ENCODE peak calls at places on chromosomes 5 and 9, in four cellular contexts. One of them, this sample, is unnamed.
A peak's percentile ranks its signal among the peaks of the same experiment; 100 is the strongest.

GRCh38 chr5:154811653-154812465 is 38.5 kb downstream of the FAXDC2 start:
- DNase-seq in testis: peak; percentile 71
- DNase-seq in IMR-90: peak; percentile 76
- DNase-seq in A549: peak; percentile 76
- DNase-seq in this sample: peak; percentile 58

GRCh38 chr5:66454186-66455078 is 141.8 kb upstream of the MAST4 start:
- DNase-seq in testis: no peak
- DNase-seq in IMR-90: no peak
- DNase-seq in A549: no peak
- DNase-seq in this sample: no peak

GRCh38 chr5:166240705-166241104 is 2050.7 kb upstream of the WWC1 start:
- DNase-seq in IMR-90: no peak
- DNase-seq in testis: no peak
- DNase-seq in A549: no peak
- DNase-seq in this sample: no peak

GRCh38 chr5:102283111-102283797 is 12.8 kb downstream of the SLCO4C1 start:
- DNase-seq in IMR-90: no peak
- DNase-seq in testis: no peak
- DNase-seq in A549: no peak
- DNase-seq in this sample: no peak

GRCh38 chr5:54090495-54091084 is 219.8 kb downstream of the ARL15 start:
- DNase-seq in testis: no peak
- DNase-seq in A549: peak; percentile 18
- DNase-seq in IMR-90: peak; percentile 85
- DNase-seq in this sample: no peak

GRCh38 chr5:125722550-125722949 is 700.7 kb upstream of the GRAMD2B start:
- DNase-seq in IMR-90: peak; percentile 66
- DNase-seq in A549: no peak
- DNase-seq in testis: no peak
- DNase-seq in this sample: no peak

GRCh38 chr9:71587576-71588362 is 180.5 kb downstream of the CEMIP2 start:
- DNase-seq in IMR-90: peak; percentile 53
- DNase-seq in A549: peak; percentile 34
- DNase-seq in testis: no peak
- DNase-seq in this sample: no peak

GRCh38 chr9:109253241-109253636 is 67.6 kb downstream of the EPB41L4B start:
- DNase-seq in testis: no peak
- DNase-seq in A549: no peak
- DNase-seq in IMR-90: no peak
- DNase-seq in this sample: no peak

GRCh38 chr9:15873573-15874177 is 320.8 kb downstream of the CCDC171 start:
- DNase-seq in IMR-90: peak; percentile 74
- DNase-seq in testis: no peak
- DNase-seq in A549: peak; percentile 18
- DNase-seq in this sample: no peak

GRCh38 chr9:78261403-78262001 is 25.6 kb downstream of the CEP78 start:
- DNase-seq in IMR-90: peak; percentile 55
- DNase-seq in A549: peak; percentile 45
- DNase-seq in testis: no peak
- DNase-seq in this sample: no peak

GRCh38 chr9:109035684-109036423 is 22.6 kb upstream of the CTNNAL1 start:
- DNase-seq in IMR-90: peak; percentile 85
- DNase-seq in testis: peak; percentile 65
- DNase-seq in A549: peak; percentile 50
- DNase-seq in this sample: no peak

GRCh38 chr9:100070642-100071041 is 28.2 kb downstream of the ERP44 start:
- DNase-seq in testis: no peak
- DNase-seq in A549: no peak
- DNase-seq in IMR-90: no peak
- DNase-seq in this sample: no peak

GRCh38 chr5:179343902-179344300 is 1.4 kb downstream of the ADAMTS2 start:
- DNase-seq in A549: peak; percentile 21
- DNase-seq in testis: peak; percentile 52
- DNase-seq in IMR-90: peak; percentile 58
- DNase-seq in this sample: no peak

GRCh38 chr5:107808671-107809137 is 138.0 kb upstream of the EFNA5 start:
- DNase-seq in IMR-90: no peak
- DNase-seq in testis: no peak
- DNase-seq in A549: no peak
- DNase-seq in this sample: no peak

GRCh38 chr9:120890415-120891254 is 13.6 kb upstream of the PHF19 start:
- DNase-seq in testis: no peak
- DNase-seq in A549: no peak
- DNase-seq in IMR-90: no peak
- DNase-seq in this sample: no peak

GRCh38 chr5:138754699-138755057 is 1.5 kb downstream of the CTNNA1 start:
- DNase-seq in testis: no peak
- DNase-seq in A549: no peak
- DNase-seq in IMR-90: no peak
- DNase-seq in this sample: no peak

GRCh38 chr5:138755084-138755748 is 2.0 kb downstream of the CTNNA1 start:
- DNase-seq in testis: no peak
- DNase-seq in IMR-90: no peak
- DNase-seq in A549: no peak
- DNase-seq in this sample: no peak

GRCh38 chr5:138753794-138754698 is 821 bp downstream of the CTNNA1 start:
- DNase-seq in IMR-90: peak; percentile 84
- DNase-seq in testis: peak; percentile 94
- DNase-seq in A549: peak; percentile 70
- DNase-seq in this sample: peak; percentile 97

GRCh38 chr5:138752341-138752950 is 779 bp upstream of the CTNNA1 start:
- DNase-seq in IMR-90: no peak
- DNase-seq in A549: peak; percentile 57
- DNase-seq in testis: peak; percentile 50
- DNase-seq in this sample: peak; percentile 28

DNA sequence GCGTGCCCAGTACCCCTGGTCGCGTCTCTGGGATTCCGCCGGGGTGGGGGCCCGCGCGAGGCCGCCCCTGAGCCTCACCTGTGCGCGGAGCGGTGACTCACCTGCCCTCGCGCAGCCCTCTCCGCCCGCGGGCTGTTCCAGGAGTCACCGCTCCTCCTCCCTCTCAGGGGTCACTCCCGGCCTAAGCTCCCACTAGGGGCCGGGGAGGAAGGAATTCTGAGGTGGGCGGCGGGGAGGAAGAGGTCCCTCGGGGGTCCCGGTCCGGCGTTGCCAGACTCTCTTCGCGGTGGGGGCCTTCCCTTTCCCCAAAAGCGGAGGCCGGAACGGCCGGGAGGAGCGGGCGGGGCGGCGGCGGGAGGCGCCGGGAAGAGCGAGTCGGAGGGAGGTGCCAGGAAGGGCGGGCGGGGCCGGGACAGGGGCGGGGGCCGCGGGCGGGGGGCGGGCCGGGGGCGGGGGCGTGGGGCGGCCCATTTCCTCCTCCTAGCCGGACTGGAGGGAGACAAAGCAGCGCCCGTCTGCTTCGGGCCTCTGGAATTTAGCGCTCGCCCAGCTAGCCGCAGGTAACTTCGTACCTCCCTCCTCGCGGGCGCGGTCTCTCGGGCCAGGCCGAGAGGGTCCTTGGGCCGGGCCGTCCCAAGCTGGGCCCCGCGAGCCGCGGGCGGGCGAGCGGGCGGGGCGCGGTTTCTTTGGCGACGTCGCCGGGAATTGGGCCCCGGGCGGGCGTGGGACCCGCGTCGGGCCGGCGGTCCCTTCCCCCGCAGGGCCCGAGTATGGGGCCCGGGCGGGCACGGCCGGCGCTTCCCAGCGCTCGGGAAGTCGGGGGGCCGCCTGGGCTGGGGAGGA is at the start of gene CTNNA1:
- DNase-seq in testis: peak; percentile 84
- DNase-seq in A549: peak; percentile 84
- DNase-seq in IMR-90: peak; percentile 49
- DNase-seq in this sample: peak; percentile 92
- TF ChIP-seq POLR2A in testis: no peak
- TF ChIP-seq POLR2A in A549: peak; percentile 74
- TF ChIP-seq POLR2A in IMR-90: peak; percentile 92
- TF ChIP-seq POLR2A in this sample: peak; percentile 79

DNA sequence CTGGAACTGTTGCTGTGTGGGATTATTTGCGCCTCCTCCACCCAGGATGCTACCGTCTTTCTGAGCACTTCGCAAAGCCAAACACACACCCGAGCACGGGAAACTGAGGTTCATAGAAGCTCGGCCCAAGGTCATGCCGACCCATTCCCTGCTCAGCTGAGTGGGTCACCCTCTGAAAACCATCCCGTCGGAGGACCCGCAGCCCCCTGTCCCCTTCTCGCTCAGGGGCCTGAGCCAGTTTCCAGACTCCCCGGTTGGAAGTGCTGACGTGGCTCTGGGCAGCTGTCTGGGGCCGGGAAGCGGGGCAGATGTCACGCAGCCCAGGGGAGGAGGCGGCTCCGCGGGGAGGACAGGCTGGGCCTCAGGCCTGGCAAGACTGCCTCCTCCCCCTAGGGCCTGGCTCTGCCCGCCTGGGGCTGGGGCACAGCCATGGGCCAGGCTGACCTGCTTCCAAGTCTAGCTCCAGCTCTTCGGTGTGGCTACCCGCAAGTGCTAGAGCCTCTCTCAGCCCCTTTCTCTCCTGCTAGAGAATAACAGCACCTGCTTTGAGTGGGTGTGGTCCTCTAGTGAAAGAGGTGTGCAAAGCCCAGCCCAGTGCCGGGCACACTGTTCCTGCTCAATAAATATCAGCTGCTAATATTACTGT is 9.9 kb upstream of the CXXC5 start:
- DNase-seq in testis: peak; percentile 82
- DNase-seq in A549: no peak
- DNase-seq in IMR-90: peak; percentile 66
- DNase-seq in this sample: peak; percentile 92
- H3K4me1 ChIP-seq in testis: peaks cover 55% of the 10 kb centered on the region
- H3K4me1 ChIP-seq in A549: peaks cover 83% of the 10 kb centered on the region
- H3K4me1 ChIP-seq in IMR-90: peaks cover 23% of the 10 kb centered on the region
- H3K4me1 ChIP-seq in this sample: peaks cover 34% of the 10 kb centered on the region

GRCh38 chr5:92641031-92641962 is 939.7 kb downstream of the NR2F1-AS1 start:
- DNase-seq in testis: no peak
- DNase-seq in A549: peak; percentile 6
- DNase-seq in IMR-90: peak; percentile 66
- DNase-seq in this sample: no peak

DNA sequence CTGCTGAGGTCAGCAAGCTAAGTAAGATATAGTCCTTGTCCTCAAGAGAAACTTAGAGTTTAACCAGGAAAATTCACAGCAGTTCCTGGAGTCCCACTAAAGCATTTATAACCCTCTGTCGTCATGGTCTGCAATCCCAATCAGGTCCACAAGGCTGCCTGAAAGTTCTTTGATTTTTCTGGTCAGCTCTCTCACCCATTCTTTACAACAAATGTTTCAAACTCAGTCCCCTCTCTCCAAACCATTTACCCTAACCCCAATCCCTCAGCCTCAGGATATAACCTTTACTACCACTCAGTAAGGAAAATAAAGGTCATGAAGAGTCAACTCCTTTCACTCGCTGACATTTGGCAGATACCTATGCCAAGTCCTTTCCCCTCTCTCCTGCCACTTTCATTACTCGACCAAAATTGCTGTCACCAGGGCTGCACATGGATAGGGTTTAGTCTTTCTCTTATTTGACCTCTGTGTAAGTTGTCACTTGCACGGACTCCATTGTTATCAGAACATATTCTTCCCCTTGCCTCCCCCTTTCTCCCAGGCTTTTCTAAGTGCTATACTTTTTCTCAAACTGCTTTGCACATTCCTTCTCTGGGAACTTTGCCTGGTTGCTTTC is 936.6 kb downstream of the NR2F1-AS1 start:
- DNase-seq in IMR-90: no peak
- DNase-seq in testis: no peak
- DNase-seq in A549: no peak
- DNase-seq in this sample: no peak
- TF ChIP-seq POLR2A in IMR-90: no peak
- TF ChIP-seq POLR2A in testis: no peak
- TF ChIP-seq POLR2A in A549: no peak
- TF ChIP-seq POLR2A in this sample: no peak

GRCh38 chr5:175688352-175689146 is 30.7 kb downstream of the HRH2 start:
- DNase-seq in A549: no peak
- DNase-seq in IMR-90: no peak
- DNase-seq in testis: no peak
- DNase-seq in this sample: no peak
- H3K4me1 ChIP-seq in A549: no peaks in the 10 kb centered on the region
- H3K4me1 ChIP-seq in IMR-90: no peaks in the 10 kb centered on the region
- H3K4me1 ChIP-seq in testis: peaks cover 7% of the 10 kb centered on the region
- H3K4me1 ChIP-seq in this sample: peaks cover 68% of the 10 kb centered on the region

GRCh38 chr9:127929044-127929979 is 1.3 kb downstream of the PIP5KL1 start:
- DNase-seq in testis: no peak
- DNase-seq in A549: no peak
- DNase-seq in IMR-90: no peak
- DNase-seq in this sample: no peak

GRCh38 chr9:127928232-127929043 is 2.1 kb downstream of the PIP5KL1 start:
- DNase-seq in IMR-90: no peak
- DNase-seq in testis: no peak
- DNase-seq in A549: no peak
- DNase-seq in this sample: no peak

GRCh38 chr9:127925959-127926949 is 4.3 kb downstream of the PIP5KL1 start:
- DNase-seq in A549: no peak
- DNase-seq in IMR-90: no peak
- DNase-seq in testis: no peak
- DNase-seq in this sample: no peak

GRCh38 chr9:127926961-127927456 is 3.6 kb downstream of the PIP5KL1 start:
- DNase-seq in A549: no peak
- DNase-seq in testis: no peak
- DNase-seq in IMR-90: no peak
- DNase-seq in this sample: no peak

DNA sequence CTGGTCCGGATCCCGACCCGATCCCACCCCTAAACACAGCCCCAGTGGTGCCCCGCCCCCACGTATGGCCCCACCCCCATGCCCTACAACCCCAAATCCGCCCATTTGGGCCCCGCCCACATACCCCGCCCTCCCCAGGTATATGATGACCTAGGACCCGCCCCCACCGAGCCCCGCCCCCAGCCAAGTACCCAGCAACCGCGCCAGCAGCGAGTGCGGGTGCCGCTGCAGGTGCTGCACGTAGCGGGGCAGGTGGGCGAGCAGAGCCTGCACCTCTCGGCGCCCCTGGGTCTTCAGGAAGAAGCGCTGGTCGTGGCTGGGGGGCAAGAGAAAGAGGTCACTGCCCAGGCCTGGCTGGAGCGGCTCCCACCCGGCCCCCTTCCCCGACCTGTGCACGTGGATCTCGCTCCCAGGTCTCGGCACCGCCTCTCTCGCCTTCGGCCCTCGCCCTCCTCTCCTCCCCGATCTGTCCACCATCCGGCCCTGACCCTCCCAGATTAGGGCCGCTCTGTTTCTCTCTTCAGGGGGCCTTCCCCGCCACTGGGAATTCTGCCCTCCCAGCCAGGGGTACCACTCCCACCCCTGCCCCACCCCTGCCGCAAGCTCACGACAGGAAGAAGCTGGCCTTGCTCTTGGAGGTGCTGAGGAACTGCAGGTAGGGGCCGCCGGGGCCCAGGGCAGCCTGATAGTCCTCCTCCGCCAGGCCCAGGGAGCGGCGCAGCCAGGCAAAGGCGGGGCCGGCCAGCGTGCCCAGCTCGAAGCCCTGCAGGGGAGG is 2.9 kb downstream of the PIP5KL1 start:
- DNase-seq in testis: no peak
- DNase-seq in IMR-90: no peak
- DNase-seq in A549: no peak
- DNase-seq in this sample: no peak
- TF ChIP-seq POLR2A in testis: no peak
- TF ChIP-seq POLR2A in IMR-90: no peak
- TF ChIP-seq POLR2A in A549: no peak
- TF ChIP-seq POLR2A in this sample: no peak

This sample was measured in heart left ventricle.